ENCODE peak calls at places on chromosomes 1 and 21, in ten cellular contexts. O, J, D, C, S, Z, F, A, L and B are unnamed samples.

GRCh38 chr1:158035976-158036583 is 42.6 kb downstream of the KIRREL1 start:
- DNase-seq in O (no peak), J (peak; percentile 72), D (no peak), C (no peak), S (no peak), Z (no peak), F (peak; percentile 28), A (peak; percentile 72), L (peak; percentile 40), B (no peak)

GRCh38 chr1:155392898-155393411 is 72.3 kb downstream of the RUSC1 start:
- DNase-seq in O (no peak), J (peak; percentile 29), D (no peak), C (no peak), S (no peak), Z (no peak), F (no peak), A (no peak), L (peak; percentile 32), B (peak; percentile 81)

GRCh38 chr1:18008116-18008515 is 99.5 kb upstream of the IGSF21 start:
- DNase-seq in O (no peak), J (no peak), D (no peak), C (no peak), S (no peak), Z (no peak), F (no peak), A (no peak), L (no peak), B (no peak)

GRCh38 chr1:9835758-9836631 is 12.2 kb upstream of the CLSTN1 start:
- DNase-seq in O (no peak), J (peak; percentile 28), D (no peak), C (peak; percentile 40), S (peak; percentile 90), Z (no peak), F (no peak), A (no peak), L (no peak), B (peak; percentile 77)

GRCh38 chr1:2393471-2393877 is 1.8 kb downstream of the RER1 start:
- DNase-seq in O (no peak), J (no peak), D (no peak), C (no peak), S (no peak), Z (no peak), F (no peak), A (no peak), L (peak; percentile 50), B (no peak)

GRCh38 chr1:91944087-91944486 is 5.1 kb upstream of the BRDT start:
- DNase-seq in O (no peak), J (no peak), D (no peak), C (no peak), S (no peak), Z (no peak), F (no peak), A (no peak), L (no peak), B (no peak)

GRCh38 chr1:154006136-154006535 is 15.6 kb downstream of the RPS27 start:
- DNase-seq in O (no peak), J (peak; percentile 75), D (no peak), C (no peak), S (no peak), Z (no peak), F (no peak), A (no peak), L (no peak), B (no peak)

GRCh38 chr1:165816157-165816556 is 11.3 kb upstream of the UCK2 start:
- DNase-seq in O (no peak), J (no peak), D (no peak), C (no peak), S (no peak), Z (no peak), F (no peak), A (no peak), L (no peak), B (no peak)

GRCh38 chr1:244104309-244105060 is 53.4 kb downstream of the ZBTB18 start:
- DNase-seq in O (no peak), J (peak; percentile 82), D (no peak), C (no peak), S (no peak), Z (no peak), F (no peak), A (peak; percentile 38), L (no peak), B (no peak)

GRCh38 chr1:179599623-179600249 is 8.1 kb downstream of the TDRD5 start:
- DNase-seq in O (no peak), J (peak; percentile 38), D (no peak), C (no peak), S (no peak), Z (no peak), F (peak; percentile 44), A (peak; percentile 64), L (no peak), B (peak; percentile 42)

GRCh38 chr1:179121159-179121938 is 39.5 kb downstream of the TOR3A start:
- DNase-seq in O (no peak), J (peak; percentile 74), D (no peak), C (no peak), S (no peak), Z (no peak), F (peak; percentile 28), A (peak; percentile 64), L (no peak), B (no peak)

GRCh38 chr1:29379438-29380073 is 143.2 kb downstream of the PTPRU start:
- DNase-seq in O (no peak), J (peak; percentile 73), D (no peak), C (no peak), S (no peak), Z (no peak), F (peak; percentile 72), A (peak; percentile 65), L (no peak), B (peak; percentile 41)

GRCh38 chr21:32163386-32163785 is 115.5 kb downstream of the MIS18A start:
- DNase-seq in O (no peak), J (no peak), D (no peak), C (no peak), S (no peak), Z (no peak), F (no peak), A (no peak), L (no peak), B (no peak)

GRCh38 chr1:93056214-93056613 is 22.9 kb upstream of the MTF2 start:
- DNase-seq in O (no peak), J (peak; percentile 47), D (no peak), C (no peak), S (no peak), Z (no peak), F (no peak), A (no peak), L (no peak), B (no peak)

GRCh38 chr1:42533101-42533863 is 70.2 kb downstream of the CCDC30 start:
- DNase-seq in O (no peak), J (no peak), D (no peak), C (no peak), S (no peak), Z (no peak), F (no peak), A (no peak), L (no peak), B (no peak)

GRCh38 chr21:37223804-37224345 is 43.3 kb downstream of the VPS26C start:
- DNase-seq in O (no peak), J (no peak), D (no peak), C (no peak), S (no peak), Z (no peak), F (no peak), A (no peak), L (no peak), B (no peak)

GRCh38 chr21:31203371-31204054 is 140.5 kb downstream of the TIAM1 start:
- DNase-seq in O (no peak), J (peak; percentile 74), D (no peak), C (no peak), S (no peak), Z (no peak), F (peak; percentile 18), A (no peak), L (no peak), B (no peak)

GRCh38 chr1:94537254-94537653 is 4.3 kb downstream of the F3 start:
- DNase-seq in O (no peak), J (no peak), D (no peak), C (no peak), S (no peak), Z (no peak), F (no peak), A (no peak), L (no peak), B (no peak)
- H3K4me3 ChIP-seq in O (peak overlapping the region; percentile 83), J (no peak overlapping the region), D (no peak overlapping the region), C (peak overlapping the region; percentile 79), S (no peak overlapping the region), Z (no peak overlapping the region), F (no peak overlapping the region), A (no peak overlapping the region), L (no peak overlapping the region), B (no peak overlapping the region)

DNA sequence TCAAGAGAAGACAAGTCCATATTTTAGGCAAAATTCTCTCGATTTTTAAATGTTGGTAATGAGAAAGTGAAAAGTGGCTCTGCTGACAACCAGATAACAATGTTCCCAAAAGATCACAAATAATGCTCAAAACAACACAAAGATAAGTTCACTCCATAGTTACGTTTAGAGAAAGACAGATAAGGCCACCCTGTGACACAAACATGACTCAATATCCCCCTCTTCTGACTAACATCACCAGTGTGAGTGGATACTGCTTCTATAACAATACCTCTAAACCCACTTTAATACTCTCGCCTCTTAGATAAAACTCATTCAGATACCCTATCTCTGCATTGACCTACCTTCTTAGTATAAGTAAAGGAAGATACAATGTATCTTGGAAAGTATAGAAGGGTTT is 51.2 kb upstream of the RGS7 start:
- DNase-seq in O (no peak), J (peak; percentile 62), D (no peak), C (no peak), S (no peak), Z (no peak), F (no peak), A (no peak), L (no peak), B (no peak)
- TF ChIP-seq CTCF in O (no peak), J (peak; percentile 32), D (no peak), C (no peak), S (no peak), Z (no peak), F (no peak), A (no peak), L (no peak), B (no peak)

GRCh38 chr21:42228709-42229220 is 9.8 kb downstream of the ABCG1 start:
- DNase-seq in O (no peak), J (no peak), D (no peak), C (no peak), S (peak; percentile 58), Z (no peak), F (no peak), A (no peak), L (no peak), B (no peak)
- H3K4me3 ChIP-seq in O (no peak overlapping the region), J (no peak overlapping the region), D (no peak overlapping the region), C (peak overlapping the region; percentile 17), S (no peak overlapping the region), Z (no peak overlapping the region), F (no peak overlapping the region), A (no peak overlapping the region), L (no peak overlapping the region), B (no peak overlapping the region)

DNA sequence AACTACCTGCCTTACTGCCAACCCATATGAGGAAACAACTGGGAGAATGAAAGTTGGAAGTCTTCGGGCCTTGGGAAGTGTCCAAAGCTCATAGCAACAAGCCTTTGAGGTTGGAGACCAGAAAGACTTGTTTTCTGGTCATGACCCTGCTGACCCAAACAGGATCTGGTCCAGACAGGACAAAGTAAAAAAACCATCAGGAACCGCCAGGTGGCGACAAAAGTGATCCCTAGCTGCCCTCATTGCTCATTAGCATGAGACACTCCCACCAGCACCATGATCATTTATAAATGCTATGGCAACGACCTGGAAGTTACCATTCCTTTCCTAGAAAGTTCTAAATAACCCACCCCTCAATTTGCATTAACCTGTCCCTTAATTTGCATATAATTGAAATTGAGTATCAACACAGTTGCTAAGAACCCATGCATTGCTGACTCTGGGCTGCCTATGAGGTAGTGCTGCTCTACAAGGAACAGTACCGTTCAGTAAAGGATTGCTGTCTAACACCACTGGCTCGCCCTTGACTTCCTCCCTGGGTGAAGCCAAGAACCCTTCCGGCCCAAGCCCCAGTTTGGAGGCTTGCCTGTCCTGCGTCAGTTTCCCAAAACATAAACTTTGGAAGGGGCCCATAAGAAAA is 89.0 kb downstream of the URB2 start:
- DNase-seq in O (no peak), J (peak; percentile 31), D (no peak), C (no peak), S (no peak), Z (no peak), F (peak; percentile 37), A (peak; percentile 57), L (peak; percentile 91), B (peak; percentile 99)
- TF ChIP-seq CTCF in O (no peak), J (peak; percentile 31), D (peak; percentile 32), C (peak; percentile 36), S (no peak), Z (peak; percentile 58), F (peak; percentile 76), A (peak; percentile 60), L (peak; percentile 67), B (peak; percentile 74)